ENCODE peak calls at places on chromosomes 13 and 19, in eight cellular contexts. N is K562; O is left ventricle myocardium inferior; U is Peyer's patch; Y is fibroblast of mammary gland; C is fibroblast of the aortic adventitia; J is CD8-positive, alpha-beta T cell; H is PC-3. X is an unnamed sample.

GRCh38 chr13:110352735-110353134 is 45.7 kb downstream of the COL4A2 start:
- DNase-seq in U (no peak), O (no peak), N (peak; percentile 7), H (no peak), J (no peak), C (no peak), Y (no peak), X (peak; percentile 25)

GRCh38 chr13:111013196-111013595 is 98.3 kb upstream of the ANKRD10 start:
- DNase-seq in C (no peak), J (no peak), H (no peak), Y (no peak), U (no peak), N (no peak), O (no peak), X (no peak)

GRCh38 chr19:43574424-43575155 is 737 bp downstream of the XRCC1 start:
- DNase-seq in Y (peak; percentile 55), J (no peak), O (no peak), N (no peak), C (no peak), H (no peak), U (no peak), X (no peak)

GRCh38 chr13:114279146-114279545 is 2.3 kb upstream of the UPF3A start:
- DNase-seq in H (no peak), J (no peak), U (no peak), Y (no peak), N (peak; percentile 47), C (no peak), O (no peak), X (no peak)

GRCh38 chr13:105426454-105426853 is 1109.0 kb downstream of the EFNB2 start:
- DNase-seq in H (no peak), N (no peak), J (no peak), O (no peak), U (no peak), C (no peak), Y (no peak), X (no peak)

GRCh38 chr13:71587778-71588177 is 279.2 kb downstream of the DACH1 start:
- DNase-seq in U (no peak), C (no peak), H (no peak), N (no peak), Y (no peak), J (no peak), O (no peak), X (no peak)

GRCh38 chr19:17406039-17406886 is 833 bp upstream of the BST2 start:
- DNase-seq in H (no peak), O (no peak), Y (no peak), J (no peak), N (no peak), U (peak; percentile 58), C (no peak), X (no peak)

GRCh38 chr19:5014941-5015340 is 46.0 kb downstream of the KDM4B start:
- DNase-seq in O (no peak), C (no peak), H (no peak), J (no peak), Y (no peak), N (no peak), U (no peak), X (no peak)

GRCh38 chr19:43501661-43502418 is 2.7 kb downstream of the PHLDB3 start:
- DNase-seq in U (no peak), J (no peak), O (no peak), C (no peak), N (no peak), H (no peak), Y (no peak), X (no peak)

GRCh38 chr19:7921302-7921954 is 1.3 kb downstream of the SNAPC2 start:
- DNase-seq in C (no peak), H (no peak), Y (no peak), N (no peak), U (no peak), J (no peak), O (no peak), X (no peak)

GRCh38 chr19:49222528-49222927 is 64.9 kb downstream of the TRPM4 start:
- DNase-seq in H (no peak), U (no peak), C (no peak), Y (no peak), J (no peak), N (peak; percentile 1), O (no peak), X (no peak)

GRCh38 chr19:35291916-35292315 is at the start of gene MAG:
- DNase-seq in J (no peak), Y (no peak), C (no peak), U (no peak), O (no peak), H (no peak), N (no peak), X (no peak)

GRCh38 chr19:28074773-28075172 is 1138.2 kb downstream of the UQCRFS1 start:
- DNase-seq in U (no peak), J (no peak), H (no peak), C (no peak), O (no peak), Y (no peak), N (no peak), X (no peak)

GRCh38 chr13:108269601-108270328 is at the start of gene TNFSF13B:
- DNase-seq in Y (peak; percentile 46), O (peak; percentile 42), U (peak; percentile 50), N (peak; percentile 9), H (no peak), J (peak; percentile 14), C (peak; percentile 62), X (peak; percentile 53)

GRCh38 chr19:13098291-13099072 is 4.2 kb downstream of the LYL1 start:
- DNase-seq in H (peak; percentile 71), J (no peak), Y (peak; percentile 62), C (no peak), U (peak; percentile 50), N (peak; percentile 62), O (no peak), X (no peak)

GRCh38 chr19:15421136-15421535 is 2.3 kb upstream of the AKAP8L start:
- DNase-seq in Y (no peak), C (no peak), H (no peak), O (no peak), J (no peak), N (no peak), U (no peak), X (no peak)

GRCh38 chr13:45228002-45228401 is 27.2 kb upstream of the KCTD4 start:
- DNase-seq in Y (no peak), H (no peak), U (no peak), C (no peak), J (no peak), O (no peak), N (no peak), X (no peak)

GRCh38 chr19:31166206-31166605 is 183.0 kb downstream of the TSHZ3 start:
- DNase-seq in H (no peak), O (no peak), Y (no peak), U (no peak), J (no peak), N (no peak), C (no peak), X (no peak)

GRCh38 chr19:2969104-2969504 is 8.3 kb upstream of the TLE6 start:
- DNase-seq in N (no peak), U (no peak), C (peak; percentile 69), H (no peak), Y (peak; percentile 49), O (peak; percentile 68), J (no peak), X (peak; percentile 87)

GRCh38 chr19:15323496-15324235 is 8.7 kb downstream of the BRD4 start:
- DNase-seq in U (no peak), Y (peak; percentile 80), O (peak; percentile 64), N (no peak), H (no peak), C (peak; percentile 46), J (no peak), X (no peak)

GRCh38 chr13:111536239-111536638 is 215.8 kb downstream of the TEX29 start:
- DNase-seq in J (no peak), O (no peak), C (no peak), H (no peak), N (no peak), U (no peak), Y (no peak), X (no peak)

DNA sequence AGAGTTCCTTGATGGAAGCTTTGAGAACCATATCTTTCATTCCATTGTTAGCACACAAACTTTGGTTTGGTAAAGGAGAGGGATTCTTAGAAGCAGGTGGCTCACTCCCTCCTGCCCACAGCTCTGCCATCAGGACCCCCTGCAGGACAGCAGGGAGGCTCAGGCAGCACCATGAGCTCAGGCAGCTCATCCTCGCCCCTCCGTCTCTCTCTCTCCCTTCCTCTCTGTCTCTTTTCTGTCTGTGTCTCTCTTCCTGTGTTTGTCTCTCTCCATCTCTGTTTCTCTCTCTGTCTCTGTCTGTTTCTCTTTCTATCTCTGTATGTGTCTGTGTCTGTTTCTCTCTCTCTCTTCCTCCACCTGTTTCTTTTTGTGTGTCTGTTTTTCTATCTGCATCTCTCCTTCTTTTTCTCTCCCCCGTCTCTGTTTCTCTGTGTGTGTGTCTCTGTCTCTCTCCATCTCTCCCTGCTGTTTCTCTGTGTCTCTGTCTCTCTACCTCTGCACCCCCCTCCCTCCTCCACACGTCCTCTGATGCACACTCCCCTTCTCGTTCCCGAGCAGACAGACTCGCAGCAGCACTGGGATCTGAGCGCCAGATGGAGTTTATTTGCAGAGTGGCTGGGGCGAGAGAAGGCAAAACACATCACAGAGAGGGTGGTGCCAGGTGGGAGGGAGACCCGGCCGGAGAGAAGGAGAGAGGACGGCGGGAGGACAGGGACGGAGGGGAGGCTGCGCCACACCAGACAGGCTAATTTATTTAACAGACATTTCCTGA is 8.7 kb downstream of the SBK2 start:
- DNase-seq in J (no peak), C (no peak), H (peak; percentile 23), O (no peak), Y (no peak), N (no peak), U (no peak), X (peak; percentile 37)
- TF ChIP-seq CTCF in J (no peak), C (no peak), H (no peak), O (no peak), Y (no peak), N (no peak), U (no peak), X (no peak)

DNA sequence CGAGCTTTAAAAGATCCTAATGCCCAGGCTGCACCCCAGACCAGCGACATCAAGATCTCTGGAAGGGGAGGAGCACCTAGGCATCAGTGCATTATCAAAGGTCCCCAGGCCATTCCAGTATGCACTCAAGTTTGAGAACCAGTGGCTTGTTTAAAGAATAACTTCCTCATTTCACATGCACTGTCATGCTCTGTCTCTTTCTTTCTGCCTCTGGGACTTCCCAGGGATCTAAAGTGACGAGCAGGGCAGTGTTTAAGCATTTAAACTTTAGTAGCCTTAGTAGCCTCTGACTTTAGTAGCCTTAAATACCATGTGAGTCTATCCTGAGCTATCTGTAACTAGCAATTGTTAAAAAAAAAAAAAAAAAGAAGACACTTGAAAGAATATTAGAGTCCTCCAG is 8.9 kb upstream of the FARP1 start:
- DNase-seq in O (no peak), U (no peak), J (no peak), C (no peak), Y (no peak), N (peak; percentile 10), H (no peak), X (no peak)
- TF ChIP-seq CTCF in O (no peak), U (no peak), J (no peak), C (no peak), Y (no peak), N (no peak), H (no peak), X (no peak)

GRCh38 chr13:112931028-112931934 is 37.7 kb upstream of the MCF2L start:
- DNase-seq in J (no peak), U (no peak), H (peak; percentile 80), O (no peak), N (peak; percentile 60), Y (peak; percentile 72), C (peak; percentile 67), X (peak; percentile 72)
- TF ChIP-seq CTCF in J (no peak), U (no peak), H (peak; percentile 80), O (peak; percentile 69), N (peak; percentile 67), Y (peak; percentile 68), C (peak; percentile 88), X (peak; percentile 94)

GRCh38 chr13:37149380-37149779 is 43.9 kb upstream of the CSNK1A1L start:
- DNase-seq in U (no peak), N (no peak), H (no peak), J (no peak), Y (no peak), C (no peak), O (no peak), X (no peak)
- TF ChIP-seq CTCF in U (no peak), N (no peak), H (no peak), J (no peak), Y (no peak), C (no peak), O (no peak), X (no peak)

X was measured in BE2C.